ENCODE peak calls at places on chromosomes 4 and X, in eight cellular contexts. N, W, A, M, Y, U, O and S are unnamed samples.

GRCh38 chrX:20265726-20266681 is 705 bp downstream of the RPS6KA3 start:
- DNase-seq in U (peak), M (no peak), O (peak), N (peak), A (no peak), W (no peak), Y (peak), S (no peak)

GRCh38 chrX:128816919-128817318 is 706.4 kb downstream of the SMARCA1 start:
- DNase-seq in O (peak), W (no peak), Y (no peak), M (no peak), U (no peak), A (no peak), N (no peak), S (no peak)

GRCh38 chr4:30716158-30716557 is 4.0 kb upstream of the PCDH7 start:
- DNase-seq in A (peak), Y (no peak), W (peak), N (no peak), O (no peak), U (peak), M (no peak), S (no peak)

GRCh38 chrX:134646671-134647070 is 11.6 kb downstream of the PLAC1 start:
- DNase-seq in W (no peak), U (no peak), M (no peak), A (no peak), O (no peak), N (no peak), Y (no peak), S (no peak)

GRCh38 chr4:85166318-85166717 is 199.8 kb upstream of the WDFY3 start:
- DNase-seq in Y (no peak), U (no peak), A (no peak), W (no peak), M (no peak), N (no peak), O (no peak), S (no peak)

GRCh38 chr4:153651041-153651960 is 32.8 kb upstream of the TLR2 start:
- DNase-seq in Y (peak), W (no peak), M (no peak), U (peak), N (no peak), A (peak), O (no peak), S (peak)

GRCh38 chrX:47958943-47959342 is 44.8 kb downstream of the ZNF182 start:
- DNase-seq in A (no peak), Y (peak), W (peak), O (no peak), M (no peak), N (no peak), U (peak), S (peak)

GRCh38 chr4:6469898-6470501 is 2.4 kb downstream of the PPP2R2C start:
- DNase-seq in N (no peak), W (no peak), A (no peak), Y (no peak), U (no peak), O (no peak), M (no peak), S (no peak)